ENCODE peak calls at places on chromosomes 2 and 18, in six cellular contexts. O is mucosa of descending colon; D is stimulated activated CD4-positive, alpha-beta T cell treated with anti-CD3 and anti-CD28 coated beads, Interleukin-2, amount 100 ng/mL, for 24 hours; T is GM13976; W is AG08396; R is NCI-H774. P is an unnamed sample.
A peak's percentile ranks its signal among the peaks of the same experiment; 100 is the strongest.

GRCh38 chr18:63144748-63145147 is 174.8 kb downstream of the BCL2 start:
- DNase-seq in D (no peak), W (no peak), R (no peak), T (no peak), O (no peak), P (no peak)

GRCh38 chr2:142742301-142743214 is 134.9 kb upstream of the KYNU start:
- DNase-seq in D (no peak), O (no peak), T (no peak), W (no peak), R (no peak), P (peak; percentile 19)

GRCh38 chr2:58853420-58853819 is 612.3 kb upstream of the FANCL start:
- DNase-seq in W (no peak), O (no peak), D (no peak), T (no peak), R (no peak), P (no peak)

GRCh38 chr2:66440692-66441091 is 5.8 kb downstream of the MEIS1 start:
- DNase-seq in R (no peak), W (no peak), D (no peak), T (no peak), O (no peak), P (no peak)

GRCh38 chr2:23943666-23944065 is 3.4 kb downstream of the UBXN2A start:
- DNase-seq in D (no peak), W (no peak), T (no peak), O (no peak), R (no peak), P (no peak)

GRCh38 chr2:89842180-89842908 is 1150.9 kb downstream of the RPIA start:
- DNase-seq in D (no peak), R (no peak), O (no peak), W (no peak), T (peak; percentile 0), P (no peak)

GRCh38 chr2:176246324-176246723 is 22.9 kb upstream of the MTX2 start:
- DNase-seq in O (no peak), R (no peak), W (no peak), T (no peak), D (no peak), P (peak; percentile 33)

GRCh38 chr2:219987830-219988229 is 360.4 kb downstream of the SLC4A3 start:
- DNase-seq in O (no peak), R (no peak), D (no peak), W (peak; percentile 74), T (no peak), P (peak; percentile 92)

GRCh38 chr2:224442092-224442999 is 40.4 kb upstream of the FAM124B start:
- DNase-seq in W (peak; percentile 33), R (no peak), D (no peak), O (peak; percentile 25), T (peak; percentile 56), P (peak; percentile 31)

GRCh38 chr2:96537734-96538486 is 1.4 kb downstream of the ARID5A start:
- DNase-seq in W (no peak), R (no peak), D (peak; percentile 58), O (peak; percentile 49), T (peak; percentile 37), P (no peak)

GRCh38 chr2:239928457-239929350 is 96.4 kb downstream of the NDUFA10 start:
- DNase-seq in D (peak; percentile 16), T (no peak), W (no peak), R (peak; percentile 3), O (no peak), P (no peak)

GRCh38 chr18:13520741-13521140 is 205.6 kb downstream of the FAM210A start:
- DNase-seq in D (no peak), T (no peak), R (no peak), O (no peak), W (no peak), P (no peak)

GRCh38 chr2:197261808-197262226 is 48.8 kb downstream of the ANKRD44 start:
- DNase-seq in W (peak; percentile 27), O (no peak), R (no peak), D (no peak), T (peak; percentile 50), P (no peak)

GRCh38 chr2:72138011-72138881 is 9.4 kb downstream of the CYP26B1 start:
- DNase-seq in O (peak; percentile 40), W (no peak), R (no peak), T (no peak), D (no peak), P (peak; percentile 35)

GRCh38 chr2:26566081-26566375 is 75.1 kb downstream of the CIB4 start:
- DNase-seq in D (no peak), W (no peak), O (no peak), R (no peak), T (no peak), P (no peak)

GRCh38 chr2:174325932-174326879 is 8.5 kb upstream of the SP9 start:
- DNase-seq in R (peak; percentile 17), O (peak; percentile 12), T (peak; percentile 64), W (no peak), D (no peak), P (no peak)

GRCh38 chr2:29811378-29811777 is 110.0 kb downstream of the ALK start:
- DNase-seq in R (no peak), O (no peak), W (no peak), T (no peak), D (no peak), P (no peak)

GRCh38 chr2:239827511-239827865 is 197.7 kb downstream of the NDUFA10 start:
- DNase-seq in D (peak; percentile 4), O (no peak), W (no peak), R (no peak), T (no peak), P (no peak)

GRCh38 chr2:95374451-95374915 is 28.0 kb upstream of the FAHD2A start:
- DNase-seq in W (no peak), D (no peak), R (no peak), T (no peak), O (no peak), P (no peak)

GRCh38 chr18:63741769-63742168 is 33.4 kb upstream of the SERPINB7 start:
- DNase-seq in O (no peak), W (no peak), T (no peak), D (no peak), R (no peak), P (peak; percentile 29)

GRCh38 chr2:192090878-192091277 is 103.9 kb downstream of the TMEFF2 start:
- DNase-seq in R (no peak), W (no peak), D (no peak), T (no peak), O (no peak), P (no peak)

GRCh38 chr2:129767346-129767745 is 212.1 kb upstream of the RAB6C start:
- DNase-seq in D (no peak), W (no peak), R (no peak), T (no peak), O (no peak), P (no peak)

GRCh38 chr2:216632321-216632951 is 784 bp upstream of the IGFBP2 start:
- DNase-seq in R (no peak), T (no peak), W (no peak), O (no peak), D (no peak), P (no peak)

GRCh38 chr2:187842978-187843847 is 289.0 kb upstream of the TFPI start:
- DNase-seq in R (no peak), O (peak; percentile 39), T (peak; percentile 18), W (peak; percentile 28), D (no peak), P (peak; percentile 53)

GRCh38 chr18:79531386-79531785 is 135.7 kb downstream of the NFATC1 start:
- DNase-seq in R (no peak), O (no peak), W (no peak), T (no peak), D (no peak), P (no peak)

GRCh38 chr18:34595673-34596072 is 114.4 kb upstream of the DTNA start:
- DNase-seq in T (no peak), R (peak; percentile 6), O (no peak), D (no peak), W (no peak), P (peak; percentile 2)

GRCh38 chr18:2883137-2883671 is 36.4 kb downstream of the EMILIN2 start:
- DNase-seq in D (peak; percentile 41), W (no peak), T (peak; percentile 70), O (peak; percentile 21), R (no peak), P (no peak)

GRCh38 chr2:147760984-147761383 is 83.8 kb upstream of the ACVR2A start:
- DNase-seq in R (no peak), D (no peak), O (no peak), W (no peak), T (no peak), P (no peak)

P was measured in RPMI7951.